ENCODE peak calls at places on chromosomes 7 and 10, in eight cellular contexts. One of them, this sample, is unnamed.
A peak's percentile ranks its signal among the peaks of the same experiment; 100 is the strongest.

GRCh38 chr7:131897016-131897789 is 340.8 kb upstream of the PODXL start:
- DNase-seq in GM23338: peak; percentile 42
- DNase-seq in upper lobe of right lung: no peak
- DNase-seq in CD4-positive, alpha-beta T cell: no peak
- DNase-seq in RWPE1: peak; percentile 46
- DNase-seq in brain microvascular endothelial cell: peak; percentile 32
- DNase-seq in thoracic aorta: no peak
- DNase-seq in pancreas: no peak
- DNase-seq in this sample: no peak

GRCh38 chr7:118352854-118353453 is 128.4 kb downstream of the ANKRD7 start:
- DNase-seq in brain microvascular endothelial cell: no peak
- DNase-seq in GM23338: peak; percentile 32
- DNase-seq in CD4-positive, alpha-beta T cell: no peak
- DNase-seq in RWPE1: no peak
- DNase-seq in thoracic aorta: no peak
- DNase-seq in pancreas: no peak
- DNase-seq in upper lobe of right lung: no peak
- DNase-seq in this sample: no peak

GRCh38 chr10:99395750-99396445 is 34.5 kb downstream of the GOT1 start:
- DNase-seq in CD4-positive, alpha-beta T cell: no peak
- DNase-seq in pancreas: no peak
- DNase-seq in upper lobe of right lung: no peak
- DNase-seq in thoracic aorta: no peak
- DNase-seq in RWPE1: peak; percentile 94
- DNase-seq in GM23338: no peak
- DNase-seq in brain microvascular endothelial cell: peak; percentile 60
- DNase-seq in this sample: peak; percentile 43

GRCh38 chr10:82288461-82288881 is 413.5 kb downstream of the NRG3 start:
- DNase-seq in RWPE1: no peak
- DNase-seq in brain microvascular endothelial cell: peak; percentile 41
- DNase-seq in upper lobe of right lung: no peak
- DNase-seq in thoracic aorta: no peak
- DNase-seq in pancreas: no peak
- DNase-seq in GM23338: no peak
- DNase-seq in CD4-positive, alpha-beta T cell: no peak
- DNase-seq in this sample: no peak

GRCh38 chr10:35058134-35058533 is 32.0 kb downstream of the CUL2 start:
- DNase-seq in thoracic aorta: no peak
- DNase-seq in GM23338: peak; percentile 20
- DNase-seq in brain microvascular endothelial cell: peak; percentile 85
- DNase-seq in RWPE1: peak; percentile 78
- DNase-seq in pancreas: no peak
- DNase-seq in CD4-positive, alpha-beta T cell: no peak
- DNase-seq in upper lobe of right lung: no peak
- DNase-seq in this sample: no peak

GRCh38 chr7:139694389-139694676 is 83.5 kb downstream of the HIPK2 start:
- DNase-seq in RWPE1: no peak
- DNase-seq in CD4-positive, alpha-beta T cell: no peak
- DNase-seq in brain microvascular endothelial cell: no peak
- DNase-seq in GM23338: no peak
- DNase-seq in thoracic aorta: no peak
- DNase-seq in pancreas: no peak
- DNase-seq in upper lobe of right lung: no peak
- DNase-seq in this sample: no peak

GRCh38 chr7:92955081-92955480 is 118.7 kb upstream of the CDK6 start:
- DNase-seq in CD4-positive, alpha-beta T cell: no peak
- DNase-seq in thoracic aorta: no peak
- DNase-seq in upper lobe of right lung: no peak
- DNase-seq in RWPE1: no peak
- DNase-seq in pancreas: no peak
- DNase-seq in brain microvascular endothelial cell: no peak
- DNase-seq in GM23338: no peak
- DNase-seq in this sample: no peak

GRCh38 chr7:134315679-134316538 is 821 bp downstream of the SLC35B4 start:
- DNase-seq in upper lobe of right lung: no peak
- DNase-seq in pancreas: peak; percentile 4
- DNase-seq in GM23338: peak; percentile 60
- DNase-seq in brain microvascular endothelial cell: peak; percentile 25
- DNase-seq in CD4-positive, alpha-beta T cell: no peak
- DNase-seq in RWPE1: peak; percentile 13
- DNase-seq in thoracic aorta: no peak
- DNase-seq in this sample: no peak

GRCh38 chr10:79470096-79470495 is 24.7 kb upstream of the ZCCHC24 start:
- DNase-seq in upper lobe of right lung: no peak
- DNase-seq in CD4-positive, alpha-beta T cell: no peak
- DNase-seq in brain microvascular endothelial cell: no peak
- DNase-seq in pancreas: no peak
- DNase-seq in thoracic aorta: no peak
- DNase-seq in GM23338: no peak
- DNase-seq in RWPE1: no peak
- DNase-seq in this sample: no peak

GRCh38 chr10:70910486-70911350 is 22.4 kb upstream of the PCBD1 start:
- DNase-seq in upper lobe of right lung: peak; percentile 40
- DNase-seq in RWPE1: no peak
- DNase-seq in pancreas: no peak
- DNase-seq in CD4-positive, alpha-beta T cell: no peak
- DNase-seq in GM23338: no peak
- DNase-seq in brain microvascular endothelial cell: no peak
- DNase-seq in thoracic aorta: no peak
- DNase-seq in this sample: no peak

GRCh38 chr7:7424151-7424873 is 111.4 kb downstream of the COL28A1 start:
- DNase-seq in GM23338: peak; percentile 87
- DNase-seq in CD4-positive, alpha-beta T cell: no peak
- DNase-seq in RWPE1: peak; percentile 73
- DNase-seq in pancreas: peak; percentile 32
- DNase-seq in thoracic aorta: peak; percentile 3
- DNase-seq in upper lobe of right lung: no peak
- DNase-seq in brain microvascular endothelial cell: peak; percentile 64
- DNase-seq in this sample: peak; percentile 64

GRCh38 chr7:96430350-96430749 is 108.5 kb upstream of the SLC25A13 start:
- DNase-seq in pancreas: no peak
- DNase-seq in GM23338: no peak
- DNase-seq in upper lobe of right lung: no peak
- DNase-seq in CD4-positive, alpha-beta T cell: no peak
- DNase-seq in thoracic aorta: no peak
- DNase-seq in brain microvascular endothelial cell: no peak
- DNase-seq in RWPE1: no peak
- DNase-seq in this sample: no peak

GRCh38 chr7:44595934-44596635 is 10.3 kb upstream of the OGDH start:
- DNase-seq in pancreas: no peak
- DNase-seq in upper lobe of right lung: no peak
- DNase-seq in thoracic aorta: no peak
- DNase-seq in RWPE1: no peak
- DNase-seq in GM23338: no peak
- DNase-seq in CD4-positive, alpha-beta T cell: no peak
- DNase-seq in brain microvascular endothelial cell: no peak
- DNase-seq in this sample: no peak

GRCh38 chr7:6576024-6576866 is 1.0 kb upstream of the ZDHHC4 start:
- DNase-seq in thoracic aorta: no peak
- DNase-seq in upper lobe of right lung: no peak
- DNase-seq in CD4-positive, alpha-beta T cell: no peak
- DNase-seq in pancreas: no peak
- DNase-seq in brain microvascular endothelial cell: no peak
- DNase-seq in GM23338: peak; percentile 34
- DNase-seq in RWPE1: no peak
- DNase-seq in this sample: no peak

GRCh38 chr7:48899932-48900331 is 24.4 kb upstream of the CDC14C start:
- DNase-seq in RWPE1: peak; percentile 14
- DNase-seq in upper lobe of right lung: no peak
- DNase-seq in brain microvascular endothelial cell: no peak
- DNase-seq in CD4-positive, alpha-beta T cell: no peak
- DNase-seq in thoracic aorta: no peak
- DNase-seq in pancreas: no peak
- DNase-seq in GM23338: no peak
- DNase-seq in this sample: no peak

GRCh38 chr10:4144802-4145201 is 359.8 kb upstream of the KLF6 start:
- DNase-seq in GM23338: no peak
- DNase-seq in thoracic aorta: no peak
- DNase-seq in RWPE1: peak; percentile 74
- DNase-seq in CD4-positive, alpha-beta T cell: no peak
- DNase-seq in pancreas: no peak
- DNase-seq in upper lobe of right lung: no peak
- DNase-seq in brain microvascular endothelial cell: no peak
- DNase-seq in this sample: no peak

GRCh38 chr7:1563939-1564602 is 5.8 kb downstream of the PSMG3 start:
- DNase-seq in brain microvascular endothelial cell: no peak
- DNase-seq in upper lobe of right lung: no peak
- DNase-seq in pancreas: no peak
- DNase-seq in RWPE1: no peak
- DNase-seq in GM23338: no peak
- DNase-seq in thoracic aorta: no peak
- DNase-seq in CD4-positive, alpha-beta T cell: no peak
- DNase-seq in this sample: no peak
- H3K27ac ChIP-seq in brain microvascular endothelial cell: no peak overlapping the region
- H3K27ac ChIP-seq in upper lobe of right lung: no peak overlapping the region
- H3K27ac ChIP-seq in pancreas: no peak overlapping the region
- H3K27ac ChIP-seq in RWPE1: peak overlapping the region; percentile 96
- H3K27ac ChIP-seq in GM23338: no peak overlapping the region
- H3K27ac ChIP-seq in thoracic aorta: no peak overlapping the region
- H3K27ac ChIP-seq in CD4-positive, alpha-beta T cell: no peak overlapping the region
- H3K27ac ChIP-seq in this sample: no peak overlapping the region

GRCh38 chr10:58350023-58350422 is 15.2 kb downstream of the UBE2D1 start:
- DNase-seq in brain microvascular endothelial cell: no peak
- DNase-seq in thoracic aorta: no peak
- DNase-seq in GM23338: no peak
- DNase-seq in CD4-positive, alpha-beta T cell: no peak
- DNase-seq in pancreas: no peak
- DNase-seq in upper lobe of right lung: no peak
- DNase-seq in RWPE1: no peak
- DNase-seq in this sample: no peak

GRCh38 chr10:58350619-58351323 is 16.0 kb downstream of the UBE2D1 start:
- DNase-seq in thoracic aorta: no peak
- DNase-seq in RWPE1: no peak
- DNase-seq in CD4-positive, alpha-beta T cell: no peak
- DNase-seq in upper lobe of right lung: no peak
- DNase-seq in pancreas: no peak
- DNase-seq in brain microvascular endothelial cell: no peak
- DNase-seq in GM23338: no peak
- DNase-seq in this sample: no peak

GRCh38 chr10:58351616-58352578 is 17.1 kb downstream of the UBE2D1 start:
- DNase-seq in pancreas: no peak
- DNase-seq in RWPE1: no peak
- DNase-seq in thoracic aorta: no peak
- DNase-seq in brain microvascular endothelial cell: no peak
- DNase-seq in GM23338: no peak
- DNase-seq in upper lobe of right lung: no peak
- DNase-seq in CD4-positive, alpha-beta T cell: no peak
- DNase-seq in this sample: no peak

GRCh38 chr10:58348571-58349033 is 13.8 kb downstream of the UBE2D1 start:
- DNase-seq in pancreas: no peak
- DNase-seq in upper lobe of right lung: no peak
- DNase-seq in RWPE1: no peak
- DNase-seq in GM23338: peak; percentile 21
- DNase-seq in brain microvascular endothelial cell: no peak
- DNase-seq in thoracic aorta: no peak
- DNase-seq in CD4-positive, alpha-beta T cell: no peak
- DNase-seq in this sample: no peak

DNA sequence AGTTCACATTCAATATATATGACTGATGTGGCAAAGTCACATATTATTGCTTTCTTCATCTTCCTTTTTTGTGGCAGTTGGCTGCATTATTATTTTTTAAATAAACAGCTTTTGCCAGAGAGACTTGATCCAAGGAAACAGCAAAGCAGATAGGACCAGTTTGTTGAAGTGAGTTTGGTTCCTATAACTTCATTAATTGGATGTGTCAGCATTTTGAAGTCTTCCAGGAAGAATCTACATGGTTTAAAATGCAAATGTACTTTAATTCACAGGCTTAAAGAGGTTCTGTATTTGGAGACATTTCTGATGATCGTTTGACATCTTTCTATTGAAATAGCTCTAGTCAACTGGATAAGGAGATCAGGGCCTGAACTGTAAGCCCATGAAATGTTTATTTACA is 13.2 kb downstream of the UBE2D1 start:
- DNase-seq in brain microvascular endothelial cell: no peak
- DNase-seq in GM23338: no peak
- DNase-seq in pancreas: no peak
- DNase-seq in upper lobe of right lung: no peak
- DNase-seq in thoracic aorta: no peak
- DNase-seq in CD4-positive, alpha-beta T cell: no peak
- DNase-seq in RWPE1: no peak
- DNase-seq in this sample: no peak
- H3K27ac ChIP-seq in brain microvascular endothelial cell: no peak overlapping the region
- H3K27ac ChIP-seq in GM23338: peak overlapping the region; percentile 35
- H3K27ac ChIP-seq in pancreas: no peak overlapping the region
- H3K27ac ChIP-seq in upper lobe of right lung: no peak overlapping the region
- H3K27ac ChIP-seq in thoracic aorta: no peak overlapping the region
- H3K27ac ChIP-seq in CD4-positive, alpha-beta T cell: no peak overlapping the region
- H3K27ac ChIP-seq in RWPE1: no peak overlapping the region
- H3K27ac ChIP-seq in this sample: no peak overlapping the region

DNA sequence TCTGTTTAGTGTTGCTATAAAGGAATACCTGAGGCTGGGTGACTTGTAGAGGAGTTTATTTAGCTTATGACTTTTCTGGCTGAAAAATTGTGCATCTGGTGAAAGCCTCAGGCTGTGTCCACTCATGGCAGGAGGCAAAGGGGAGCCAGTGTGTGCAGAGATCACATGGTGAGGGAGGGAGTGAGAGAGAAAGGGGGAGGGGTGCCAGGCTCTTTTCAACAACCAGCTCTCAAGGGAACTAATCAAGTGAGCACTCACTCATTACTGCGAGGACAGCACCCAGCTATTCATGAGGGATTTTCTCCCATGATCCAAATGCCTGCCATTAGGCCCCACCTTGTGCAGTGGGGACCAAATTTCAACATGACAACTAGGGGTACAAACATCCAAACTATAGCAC is 590.2 kb downstream of the MAGI2 start:
- DNase-seq in RWPE1: no peak
- DNase-seq in CD4-positive, alpha-beta T cell: no peak
- DNase-seq in upper lobe of right lung: no peak
- DNase-seq in GM23338: peak; percentile 11
- DNase-seq in brain microvascular endothelial cell: no peak
- DNase-seq in thoracic aorta: no peak
- DNase-seq in pancreas: no peak
- DNase-seq in this sample: no peak
- H3K27ac ChIP-seq in RWPE1: no peak overlapping the region
- H3K27ac ChIP-seq in CD4-positive, alpha-beta T cell: no peak overlapping the region
- H3K27ac ChIP-seq in upper lobe of right lung: no peak overlapping the region
- H3K27ac ChIP-seq in GM23338: no peak overlapping the region
- H3K27ac ChIP-seq in brain microvascular endothelial cell: no peak overlapping the region
- H3K27ac ChIP-seq in thoracic aorta: no peak overlapping the region
- H3K27ac ChIP-seq in pancreas: no peak overlapping the region
- H3K27ac ChIP-seq in this sample: no peak overlapping the region

GRCh38 chr7:135427166-135427565 is 82.7 kb downstream of the CNOT4 start:
- DNase-seq in brain microvascular endothelial cell: no peak
- DNase-seq in upper lobe of right lung: no peak
- DNase-seq in CD4-positive, alpha-beta T cell: no peak
- DNase-seq in pancreas: no peak
- DNase-seq in thoracic aorta: no peak
- DNase-seq in RWPE1: no peak
- DNase-seq in GM23338: no peak
- DNase-seq in this sample: no peak
- H3K27ac ChIP-seq in brain microvascular endothelial cell: no peak overlapping the region
- H3K27ac ChIP-seq in upper lobe of right lung: no peak overlapping the region
- H3K27ac ChIP-seq in CD4-positive, alpha-beta T cell: no peak overlapping the region
- H3K27ac ChIP-seq in pancreas: no peak overlapping the region
- H3K27ac ChIP-seq in thoracic aorta: no peak overlapping the region
- H3K27ac ChIP-seq in RWPE1: no peak overlapping the region
- H3K27ac ChIP-seq in GM23338: no peak overlapping the region
- H3K27ac ChIP-seq in this sample: no peak overlapping the region

GRCh38 chr10:103078309-103078615 is 114.8 kb downstream of the NT5C2 start:
- DNase-seq in pancreas: no peak
- DNase-seq in thoracic aorta: no peak
- DNase-seq in upper lobe of right lung: no peak
- DNase-seq in CD4-positive, alpha-beta T cell: no peak
- DNase-seq in GM23338: no peak
- DNase-seq in brain microvascular endothelial cell: no peak
- DNase-seq in RWPE1: no peak
- DNase-seq in this sample: no peak
- H3K27ac ChIP-seq in pancreas: peak overlapping the region; percentile 50
- H3K27ac ChIP-seq in thoracic aorta: peak overlapping the region; percentile 63
- H3K27ac ChIP-seq in upper lobe of right lung: no peak overlapping the region
- H3K27ac ChIP-seq in CD4-positive, alpha-beta T cell: no peak overlapping the region
- H3K27ac ChIP-seq in GM23338: peak overlapping the region; percentile 72
- H3K27ac ChIP-seq in brain microvascular endothelial cell: no peak overlapping the region
- H3K27ac ChIP-seq in RWPE1: no peak overlapping the region
- H3K27ac ChIP-seq in this sample: no peak overlapping the region

This sample was measured in right atrium auricular region.